ENCODE peak calls at places on chromosomes 4 and X, in four cellular contexts. One of them, this sample, is unnamed.

GRCh38 chrX:139203681-139204575 is 326.6 kb upstream of the F9 start:
- DNase-seq in suprapubic skin: no peak
- DNase-seq in AG04450: no peak
- DNase-seq in tibial nerve: no peak
- DNase-seq in this sample: no peak

GRCh38 chr4:7890635-7891393 is 48.8 kb downstream of the AFAP1 start:
- DNase-seq in AG04450: no peak
- DNase-seq in tibial nerve: no peak
- DNase-seq in suprapubic skin: no peak
- DNase-seq in this sample: no peak

GRCh38 chr4:32454482-32454881 is 1734.3 kb downstream of the PCDH7 start:
- DNase-seq in tibial nerve: no peak
- DNase-seq in AG04450: no peak
- DNase-seq in suprapubic skin: no peak
- DNase-seq in this sample: no peak

GRCh38 chr4:186765673-186766546 is 42.3 kb upstream of the FAT1 start:
- DNase-seq in suprapubic skin: no peak
- DNase-seq in tibial nerve: no peak
- DNase-seq in AG04450: no peak
- DNase-seq in this sample: no peak

GRCh38 chrX:71098302-71098701 is 2.7 kb downstream of the FOXO4 start:
- DNase-seq in tibial nerve: peak
- DNase-seq in suprapubic skin: no peak
- DNase-seq in AG04450: no peak
- DNase-seq in this sample: peak

GRCh38 chrX:72498782-72499181 is 73.9 kb downstream of the HDAC8 start:
- DNase-seq in tibial nerve: no peak
- DNase-seq in suprapubic skin: no peak
- DNase-seq in AG04450: no peak
- DNase-seq in this sample: no peak

GRCh38 chrX:124274438-124275166 is 57.9 kb upstream of the TEX13D start:
- DNase-seq in tibial nerve: no peak
- DNase-seq in AG04450: no peak
- DNase-seq in suprapubic skin: no peak
- DNase-seq in this sample: no peak

GRCh38 chr4:155973639-155974475 is 20.2 kb upstream of the CTSO start:
- DNase-seq in suprapubic skin: no peak
- DNase-seq in tibial nerve: no peak
- DNase-seq in AG04450: no peak
- DNase-seq in this sample: no peak

GRCh38 chrX:100687128-100687527 is 43.1 kb downstream of the SRPX2 start:
- DNase-seq in suprapubic skin: no peak
- DNase-seq in tibial nerve: no peak
- DNase-seq in AG04450: no peak
- DNase-seq in this sample: no peak

DNA sequence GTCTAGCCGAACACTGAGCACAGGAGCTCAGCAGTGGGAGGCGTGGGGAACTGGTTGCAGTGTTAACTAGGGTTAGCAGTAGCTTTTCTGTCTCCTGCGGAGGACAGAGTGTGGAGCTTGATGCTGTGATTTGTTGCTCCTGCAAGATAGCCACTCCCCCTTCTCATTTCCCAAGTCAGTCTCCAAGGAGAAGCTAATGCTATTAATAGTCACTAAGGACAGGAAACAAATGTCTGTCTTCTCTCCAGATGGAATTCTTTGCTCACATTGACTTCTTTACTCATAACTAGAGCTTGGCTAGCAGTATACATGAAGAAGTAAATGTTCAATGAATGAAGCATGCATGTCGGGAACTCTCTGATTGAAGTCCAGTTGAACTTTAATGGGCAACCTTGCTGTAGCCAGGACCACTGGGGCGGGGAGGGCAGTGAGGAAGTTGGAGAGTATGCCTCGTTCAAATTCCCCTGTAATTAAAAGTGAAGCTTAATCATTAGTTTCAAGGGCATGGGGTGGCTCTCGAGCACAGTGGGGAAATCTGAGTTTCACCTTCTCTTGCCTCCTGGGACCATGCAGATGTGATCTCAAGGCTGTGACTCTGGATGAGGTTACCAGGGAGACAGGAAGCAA is 156.7 kb upstream of the SCML1 start:
- DNase-seq in tibial nerve: no peak
- DNase-seq in AG04450: no peak
- DNase-seq in suprapubic skin: no peak
- DNase-seq in this sample: no peak
- TF ChIP-seq CTCF in tibial nerve: no peak
- TF ChIP-seq CTCF in AG04450: no peak
- TF ChIP-seq CTCF in suprapubic skin: no peak
- TF ChIP-seq CTCF in this sample: no peak

GRCh38 chr4:71333960-71334951 is 4.6 kb upstream of the SLC4A4 start:
- DNase-seq in suprapubic skin: no peak
- DNase-seq in AG04450: peak
- DNase-seq in tibial nerve: no peak
- DNase-seq in this sample: no peak

GRCh38 chr4:71344067-71344466 is 5.2 kb downstream of the SLC4A4 start:
- DNase-seq in suprapubic skin: no peak
- DNase-seq in tibial nerve: no peak
- DNase-seq in AG04450: no peak
- DNase-seq in this sample: no peak

GRCh38 chr4:71333368-71333767 is 5.5 kb upstream of the SLC4A4 start:
- DNase-seq in tibial nerve: no peak
- DNase-seq in suprapubic skin: no peak
- DNase-seq in AG04450: no peak
- DNase-seq in this sample: no peak

GRCh38 chr4:71338846-71339593 is at the start of gene SLC4A4:
- DNase-seq in suprapubic skin: no peak
- DNase-seq in AG04450: peak
- DNase-seq in tibial nerve: no peak
- DNase-seq in this sample: no peak
- TF ChIP-seq CTCF in suprapubic skin: no peak
- TF ChIP-seq CTCF in AG04450: no peak
- TF ChIP-seq CTCF in tibial nerve: no peak
- TF ChIP-seq CTCF in this sample: no peak

GRCh38 chr4:1031956-1032795 is 20.8 kb downstream of the FGFRL1 start:
- DNase-seq in tibial nerve: no peak
- DNase-seq in AG04450: no peak
- DNase-seq in suprapubic skin: no peak
- DNase-seq in this sample: no peak
- TF ChIP-seq CTCF in tibial nerve: no peak
- TF ChIP-seq CTCF in AG04450: no peak
- TF ChIP-seq CTCF in suprapubic skin: peak
- TF ChIP-seq CTCF in this sample: no peak

GRCh38 chr4:23932935-23933334 is 43.1 kb upstream of the PPARGC1A start:
- DNase-seq in suprapubic skin: no peak
- DNase-seq in AG04450: no peak
- DNase-seq in tibial nerve: no peak
- DNase-seq in this sample: no peak

GRCh38 chr4:23931489-23931830 is 41.6 kb upstream of the PPARGC1A start:
- DNase-seq in suprapubic skin: no peak
- DNase-seq in tibial nerve: no peak
- DNase-seq in AG04450: no peak
- DNase-seq in this sample: no peak

GRCh38 chr4:23930750-23931488 is 41.1 kb upstream of the PPARGC1A start:
- DNase-seq in AG04450: no peak
- DNase-seq in suprapubic skin: peak
- DNase-seq in tibial nerve: peak
- DNase-seq in this sample: no peak

GRCh38 chr4:23934223-23934622 is 44.4 kb upstream of the PPARGC1A start:
- DNase-seq in tibial nerve: no peak
- DNase-seq in suprapubic skin: no peak
- DNase-seq in AG04450: no peak
- DNase-seq in this sample: no peak

DNA sequence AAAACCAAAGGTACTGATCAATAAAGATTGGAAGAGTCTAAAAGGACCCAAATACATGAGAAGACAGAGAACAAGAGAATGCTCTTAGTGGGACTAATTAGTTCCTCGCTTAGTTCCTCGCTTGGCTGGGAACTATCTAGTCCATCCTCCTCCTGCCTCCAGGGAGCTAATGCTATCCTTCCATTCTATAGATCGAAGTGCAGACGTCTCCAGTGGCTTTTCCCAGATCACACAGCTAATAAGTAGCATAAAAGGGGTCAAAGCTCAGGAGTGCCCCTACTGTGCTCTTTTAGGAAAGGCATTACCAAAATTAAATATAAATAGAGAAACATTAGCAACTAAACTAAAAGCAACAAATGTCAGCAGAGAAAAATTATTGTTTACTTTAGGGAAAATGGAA is 42.3 kb upstream of the PPARGC1A start:
- DNase-seq in tibial nerve: no peak
- DNase-seq in suprapubic skin: no peak
- DNase-seq in AG04450: no peak
- DNase-seq in this sample: no peak
- TF ChIP-seq CTCF in tibial nerve: no peak
- TF ChIP-seq CTCF in suprapubic skin: no peak
- TF ChIP-seq CTCF in AG04450: no peak
- TF ChIP-seq CTCF in this sample: no peak

GRCh38 chrX:103441878-103442535 is 65.7 kb downstream of the BEX3 start:
- DNase-seq in tibial nerve: no peak
- DNase-seq in AG04450: no peak
- DNase-seq in suprapubic skin: no peak
- DNase-seq in this sample: no peak

GRCh38 chrX:103442536-103442901 is 66.2 kb downstream of the BEX3 start:
- DNase-seq in AG04450: peak
- DNase-seq in suprapubic skin: no peak
- DNase-seq in tibial nerve: no peak
- DNase-seq in this sample: no peak

GRCh38 chrX:103439161-103439560 is 62.8 kb downstream of the BEX3 start:
- DNase-seq in AG04450: no peak
- DNase-seq in tibial nerve: no peak
- DNase-seq in suprapubic skin: no peak
- DNase-seq in this sample: no peak

GRCh38 chrX:103437147-103437873 is 61.0 kb downstream of the BEX3 start:
- DNase-seq in AG04450: no peak
- DNase-seq in suprapubic skin: no peak
- DNase-seq in tibial nerve: no peak
- DNase-seq in this sample: no peak

GRCh38 chrX:103440621-103441020 is 64.3 kb downstream of the BEX3 start:
- DNase-seq in tibial nerve: no peak
- DNase-seq in AG04450: no peak
- DNase-seq in suprapubic skin: no peak
- DNase-seq in this sample: no peak
- TF ChIP-seq CTCF in tibial nerve: no peak
- TF ChIP-seq CTCF in AG04450: no peak
- TF ChIP-seq CTCF in suprapubic skin: no peak
- TF ChIP-seq CTCF in this sample: no peak

DNA sequence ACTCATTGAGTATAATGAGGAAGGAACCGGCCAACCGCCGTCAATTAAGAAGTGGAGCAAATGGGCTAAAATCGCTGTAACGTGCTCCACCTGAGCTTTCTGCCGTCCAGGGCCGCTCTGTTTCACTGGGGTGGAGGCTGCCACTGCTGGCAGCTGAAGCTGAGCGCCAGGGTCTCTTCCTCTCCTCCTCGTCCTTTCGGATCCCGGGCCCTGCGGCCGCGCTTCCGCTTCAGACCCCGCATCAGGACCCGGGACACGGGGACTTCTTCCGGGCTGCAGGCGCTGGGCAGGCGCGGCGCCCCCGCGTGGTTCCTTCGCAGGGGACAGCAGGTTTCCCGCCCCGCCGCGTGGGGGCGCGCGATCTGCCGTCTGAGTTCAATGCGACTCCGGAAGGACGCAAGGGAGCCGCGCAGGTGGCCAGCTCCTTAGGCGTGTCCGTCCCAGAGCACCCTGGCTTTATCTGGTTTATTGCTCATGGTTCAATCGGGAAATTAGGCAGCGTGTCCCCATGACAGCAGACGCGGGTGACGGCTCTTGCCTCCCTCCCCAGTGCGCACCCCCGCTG is 519.8 kb downstream of the TRIML1 start:
- DNase-seq in suprapubic skin: no peak
- DNase-seq in tibial nerve: no peak
- DNase-seq in AG04450: no peak
- DNase-seq in this sample: no peak
- TF ChIP-seq CTCF in suprapubic skin: no peak
- TF ChIP-seq CTCF in tibial nerve: no peak
- TF ChIP-seq CTCF in AG04450: no peak
- TF ChIP-seq CTCF in this sample: no peak

GRCh38 chr4:153205757-153206156 is 1.5 kb downstream of the TRIM2 start:
- DNase-seq in suprapubic skin: no peak
- DNase-seq in AG04450: no peak
- DNase-seq in tibial nerve: no peak
- DNase-seq in this sample: no peak

GRCh38 chr4:153207027-153207426 is 2.8 kb downstream of the TRIM2 start:
- DNase-seq in tibial nerve: no peak
- DNase-seq in suprapubic skin: no peak
- DNase-seq in AG04450: no peak
- DNase-seq in this sample: no peak

GRCh38 chr4:153206534-153206933 is 2.3 kb downstream of the TRIM2 start:
- DNase-seq in AG04450: no peak
- DNase-seq in suprapubic skin: no peak
- DNase-seq in tibial nerve: no peak
- DNase-seq in this sample: no peak

GRCh38 chr4:153209410-153209809 is 5.2 kb downstream of the TRIM2 start:
- DNase-seq in suprapubic skin: no peak
- DNase-seq in AG04450: no peak
- DNase-seq in tibial nerve: no peak
- DNase-seq in this sample: no peak

GRCh38 chr4:153207561-153207960 is 3.3 kb downstream of the TRIM2 start:
- DNase-seq in AG04450: no peak
- DNase-seq in tibial nerve: no peak
- DNase-seq in suprapubic skin: no peak
- DNase-seq in this sample: no peak
- TF ChIP-seq CTCF in AG04450: peak
- TF ChIP-seq CTCF in tibial nerve: peak
- TF ChIP-seq CTCF in suprapubic skin: no peak
- TF ChIP-seq CTCF in this sample: no peak

DNA sequence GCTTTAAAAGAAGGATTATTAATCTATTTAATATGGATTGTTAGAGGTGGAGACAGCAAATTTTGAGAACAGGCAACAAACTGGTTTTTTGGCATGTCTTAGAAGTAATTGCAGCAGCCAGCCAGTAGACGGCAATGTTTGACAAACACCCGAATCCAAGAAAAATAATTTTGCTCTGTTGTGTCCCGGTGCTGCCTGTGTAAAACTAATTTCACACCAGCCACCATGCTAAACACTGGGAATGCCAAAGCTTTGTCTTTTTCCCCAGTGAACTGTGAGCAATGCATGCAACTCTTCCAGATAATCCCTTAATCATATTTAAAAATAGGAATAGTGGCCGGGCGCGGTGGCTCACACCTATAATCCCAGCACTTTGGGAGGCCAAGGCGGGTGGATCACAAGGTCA is 25.9 kb downstream of the SMIM31 start:
- DNase-seq in AG04450: no peak
- DNase-seq in tibial nerve: no peak
- DNase-seq in suprapubic skin: no peak
- DNase-seq in this sample: no peak
- TF ChIP-seq CTCF in AG04450: peak
- TF ChIP-seq CTCF in tibial nerve: peak
- TF ChIP-seq CTCF in suprapubic skin: peak
- TF ChIP-seq CTCF in this sample: no peak

DNA sequence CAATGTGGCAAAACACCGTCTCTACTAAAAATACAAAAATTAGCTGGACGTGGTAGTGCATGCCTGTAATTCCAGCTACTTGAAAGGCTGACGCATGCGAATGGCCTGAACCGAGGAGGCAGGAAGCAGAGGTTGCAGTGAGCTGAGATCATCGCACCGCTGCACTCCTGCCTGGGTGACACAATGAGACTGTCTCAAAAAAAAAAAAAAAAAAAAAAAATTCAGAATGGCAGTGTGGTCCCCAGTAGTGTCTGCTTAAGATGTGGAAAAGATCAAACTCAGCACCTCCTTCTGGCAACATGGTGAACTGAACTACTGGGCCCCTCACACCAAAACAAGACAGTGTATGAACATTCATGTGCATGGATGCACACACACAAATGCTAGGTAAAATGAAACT is 32.2 kb downstream of the SMS start:
- DNase-seq in suprapubic skin: no peak
- DNase-seq in tibial nerve: no peak
- DNase-seq in AG04450: peak
- DNase-seq in this sample: no peak
- TF ChIP-seq CTCF in suprapubic skin: no peak
- TF ChIP-seq CTCF in tibial nerve: no peak
- TF ChIP-seq CTCF in AG04450: no peak
- TF ChIP-seq CTCF in this sample: no peak